ENCODE peak calls at places on chromosomes 16 and 17, in ten cellular contexts. Z is cardiac fibroblast, K is natural killer cell, V is pancreas, O is neural crest cell, Q is GM12865, E is lower lobe of right lung, X is A549, D is right atrium auricular region, P is mammary epithelial cell. F is an unnamed sample.

GRCh38 chr16:85137323-85138072 is 25.2 kb upstream of the CIBAR2 start:
- DNase-seq in Z (peak), K (no peak), V (peak), O (peak), Q (no peak), E (peak), X (no peak), D (peak), P (no peak), F (no peak)

GRCh38 chr16:68370921-68371651 is 60.3 kb downstream of the PRMT7 start:
- DNase-seq in Z (no peak), K (peak), V (peak), O (no peak), Q (no peak), E (peak), X (no peak), D (no peak), P (no peak), F (no peak)

GRCh38 chr17:72120878-72121163 is at the start of gene SOX9:
- DNase-seq in Z (peak), K (no peak), V (peak), O (peak), Q (peak), E (peak), X (peak), D (peak), P (peak), F (peak)

GRCh38 chr16:84497418-84497817 is 7.0 kb downstream of the MEAK7 start:
- DNase-seq in Z (no peak), K (no peak), V (no peak), O (no peak), Q (no peak), E (no peak), X (no peak), D (no peak), P (no peak), F (no peak)

GRCh38 chr17:68437979-68438877 is 19.1 kb downstream of the WIPI1 start:
- DNase-seq in Z (peak), K (peak), V (no peak), O (no peak), Q (peak), E (peak), X (no peak), D (no peak), P (no peak), F (peak)

GRCh38 chr17:34650361-34650760 is 71.0 kb downstream of the TMEM132E start:
- DNase-seq in Z (no peak), K (no peak), V (no peak), O (no peak), Q (no peak), E (no peak), X (no peak), D (no peak), P (no peak), F (no peak)

GRCh38 chr17:2025220-2025621 is at the start of gene RTN4RL1:
- DNase-seq in Z (peak), K (no peak), V (no peak), O (no peak), Q (peak), E (peak), X (peak), D (peak), P (peak), F (peak)

GRCh38 chr17:27513849-27514248 is 57.6 kb downstream of the KSR1 start:
- DNase-seq in Z (no peak), K (no peak), V (no peak), O (no peak), Q (no peak), E (no peak), X (no peak), D (no peak), P (no peak), F (no peak)

GRCh38 chr17:14840616-14841231 is 424.4 kb downstream of the PMP22 start:
- DNase-seq in Z (peak), K (no peak), V (no peak), O (no peak), Q (no peak), E (no peak), X (no peak), D (no peak), P (no peak), F (no peak)

GRCh38 chr17:36722121-36722902 is 120.9 kb downstream of the MRM1 start:
- DNase-seq in Z (peak), K (peak), V (no peak), O (peak), Q (peak), E (peak), X (no peak), D (no peak), P (no peak), F (peak)

GRCh38 chr17:79217473-79218135 is 143.0 kb downstream of the ENGASE start:
- DNase-seq in Z (no peak), K (no peak), V (no peak), O (no peak), Q (no peak), E (no peak), X (no peak), D (no peak), P (no peak), F (no peak)

GRCh38 chr16:25493136-25493811 is 198.5 kb upstream of the HS3ST4 start:
- DNase-seq in Z (no peak), K (no peak), V (no peak), O (no peak), Q (no peak), E (no peak), X (no peak), D (no peak), P (peak), F (no peak)

GRCh38 chr17:1755252-1755992 is 6.4 kb upstream of the SERPINF1 start:
- DNase-seq in Z (no peak), K (no peak), V (peak), O (no peak), Q (no peak), E (no peak), X (no peak), D (no peak), P (no peak), F (no peak)

GRCh38 chr17:58365980-58366595 is 14.1 kb upstream of the SUPT4H1 start:
- DNase-seq in Z (no peak), K (no peak), V (no peak), O (no peak), Q (no peak), E (no peak), X (no peak), D (no peak), P (no peak), F (no peak)

GRCh38 chr17:29825604-29826003 is 104.4 kb downstream of the SSH2 start:
- DNase-seq in Z (no peak), K (no peak), V (no peak), O (no peak), Q (no peak), E (no peak), X (no peak), D (no peak), P (no peak), F (no peak)

GRCh38 chr16:19008245-19008644 is 24.5 kb downstream of the TMC7 start:
- DNase-seq in Z (peak), K (no peak), V (no peak), O (no peak), Q (peak), E (no peak), X (no peak), D (no peak), P (peak), F (no peak)

GRCh38 chr16:20611350-20611902 is 35.3 kb upstream of the ACSM2B start:
- DNase-seq in Z (no peak), K (no peak), V (peak), O (no peak), Q (no peak), E (peak), X (no peak), D (no peak), P (no peak), F (no peak)

GRCh38 chr17:2101448-2102257 is 46.8 kb downstream of the HIC1 start:
- DNase-seq in Z (no peak), K (peak), V (peak), O (no peak), Q (no peak), E (peak), X (no peak), D (no peak), P (peak), F (no peak)

GRCh38 chr17:51560398-51560797 is 300.1 kb downstream of the UTP18 start:
- DNase-seq in Z (no peak), K (no peak), V (no peak), O (no peak), Q (no peak), E (no peak), X (no peak), D (no peak), P (no peak), F (no peak)

GRCh38 chr16:1825864-1826690 is 548 bp downstream of the HAGH start:
- DNase-seq in Z (peak), K (no peak), V (peak), O (peak), Q (peak), E (peak), X (peak), D (no peak), P (peak), F (peak)

GRCh38 chr17:52147431-52147830 is 11.1 kb downstream of the CA10 start:
- DNase-seq in Z (no peak), K (no peak), V (no peak), O (no peak), Q (peak), E (no peak), X (no peak), D (no peak), P (peak), F (no peak)

GRCh38 chr17:147796-148740 is 10.7 kb downstream of the SCGB1C2 start:
- DNase-seq in Z (no peak), K (peak), V (peak), O (no peak), Q (no peak), E (peak), X (no peak), D (peak), P (no peak), F (no peak)

GRCh38 chr17:77882040-77882439 is 76.5 kb upstream of the TNRC6C start:
- DNase-seq in Z (no peak), K (peak), V (no peak), O (no peak), Q (no peak), E (peak), X (no peak), D (no peak), P (no peak), F (no peak)

GRCh38 chr16:66386629-66387622 is 20.4 kb downstream of the CDH5 start:
- DNase-seq in Z (no peak), K (no peak), V (no peak), O (no peak), Q (no peak), E (no peak), X (no peak), D (no peak), P (no peak), F (no peak)

GRCh38 chr16:58114827-58115825 is 14.1 kb downstream of the CFAP20 start:
- DNase-seq in Z (peak), K (no peak), V (no peak), O (no peak), Q (no peak), E (no peak), X (no peak), D (no peak), P (no peak), F (no peak)

GRCh38 chr16:75351183-75351582 is 82.1 kb downstream of the CFDP1 start:
- DNase-seq in Z (peak), K (no peak), V (no peak), O (no peak), Q (no peak), E (no peak), X (peak), D (no peak), P (peak), F (no peak)

GRCh38 chr16:87540072-87540976 is 47.5 kb upstream of the ZCCHC14 start:
- DNase-seq in Z (no peak), K (no peak), V (no peak), O (no peak), Q (no peak), E (no peak), X (no peak), D (no peak), P (no peak), F (no peak)

GRCh38 chr16:7744546-7745294 is 412.1 kb downstream of the RBFOX1 start:
- DNase-seq in Z (no peak), K (no peak), V (no peak), O (no peak), Q (no peak), E (no peak), X (no peak), D (no peak), P (no peak), F (no peak)

GRCh38 chr16:56068314-56068713 is 123.0 kb upstream of the GNAO1 start:
- DNase-seq in Z (no peak), K (no peak), V (no peak), O (no peak), Q (no peak), E (no peak), X (no peak), D (no peak), P (no peak), F (no peak)

GRCh38 chr17:81431545-81432482 is 36.6 kb downstream of the BAHCC1 start:
- DNase-seq in Z (no peak), K (no peak), V (no peak), O (no peak), Q (no peak), E (no peak), X (no peak), D (no peak), P (no peak), F (no peak)
- TF ChIP-seq CTCF in Z (no peak), K (no peak), V (no peak), O (no peak), Q (no peak), E (no peak), X (no peak), D (no peak), P (no peak), F (no peak)

GRCh38 chr16:23072769-23073549 is 76.3 kb downstream of the USP31 start:
- DNase-seq in Z (no peak), K (no peak), V (no peak), O (no peak), Q (no peak), E (no peak), X (peak), D (no peak), P (peak), F (no peak)
- TF ChIP-seq CTCF in Z (no peak), K (no peak), V (no peak), O (no peak), Q (no peak), E (no peak), X (peak), D (no peak), P (peak), F (no peak)

GRCh38 chr17:8803531-8804416 is 4.6 kb upstream of the MFSD6L start:
- DNase-seq in Z (no peak), K (no peak), V (no peak), O (no peak), Q (peak), E (no peak), X (no peak), D (no peak), P (no peak), F (no peak)
- TF ChIP-seq CTCF in Z (no peak), K (no peak), V (no peak), O (no peak), Q (no peak), E (no peak), X (no peak), D (no peak), P (no peak), F (no peak)

GRCh38 chr17:33642002-33642401 is 348.9 kb upstream of the ASIC2 start:
- DNase-seq in Z (no peak), K (no peak), V (no peak), O (no peak), Q (peak), E (no peak), X (no peak), D (no peak), P (no peak), F (no peak)
- TF ChIP-seq CTCF in Z (no peak), K (no peak), V (no peak), O (no peak), Q (no peak), E (no peak), X (no peak), D (no peak), P (peak), F (no peak)

GRCh38 chr17:47742319-47743181 is 9.5 kb downstream of the TBX21 start:
- DNase-seq in Z (peak), K (no peak), V (no peak), O (peak), Q (peak), E (no peak), X (no peak), D (peak), P (no peak), F (peak)
- TF ChIP-seq CTCF in Z (peak), K (peak), V (no peak), O (peak), Q (peak), E (peak), X (peak), D (no peak), P (no peak), F (peak)

GRCh38 chr16:50822671-50823070 is 80.8 kb downstream of the CYLD start:
- DNase-seq in Z (no peak), K (no peak), V (no peak), O (no peak), Q (no peak), E (no peak), X (no peak), D (no peak), P (no peak), F (no peak)

GRCh38 chr16:50820225-50820624 is 78.3 kb downstream of the CYLD start:
- DNase-seq in Z (no peak), K (no peak), V (no peak), O (no peak), Q (no peak), E (no peak), X (no peak), D (no peak), P (no peak), F (no peak)

GRCh38 chr16:50818380-50818779 is 76.5 kb downstream of the CYLD start:
- DNase-seq in Z (no peak), K (no peak), V (no peak), O (no peak), Q (no peak), E (no peak), X (no peak), D (no peak), P (no peak), F (no peak)

GRCh38 chr16:50819706-50820105 is 77.8 kb downstream of the CYLD start:
- DNase-seq in Z (no peak), K (no peak), V (no peak), O (no peak), Q (no peak), E (no peak), X (no peak), D (no peak), P (no peak), F (no peak)

GRCh38 chr16:50821586-50821985 is 79.7 kb downstream of the CYLD start:
- DNase-seq in Z (no peak), K (no peak), V (no peak), O (no peak), Q (no peak), E (no peak), X (no peak), D (no peak), P (no peak), F (no peak)
- TF ChIP-seq CTCF in Z (no peak), K (no peak), V (no peak), O (no peak), Q (no peak), E (no peak), X (no peak), D (no peak), P (peak), F (no peak)

DNA sequence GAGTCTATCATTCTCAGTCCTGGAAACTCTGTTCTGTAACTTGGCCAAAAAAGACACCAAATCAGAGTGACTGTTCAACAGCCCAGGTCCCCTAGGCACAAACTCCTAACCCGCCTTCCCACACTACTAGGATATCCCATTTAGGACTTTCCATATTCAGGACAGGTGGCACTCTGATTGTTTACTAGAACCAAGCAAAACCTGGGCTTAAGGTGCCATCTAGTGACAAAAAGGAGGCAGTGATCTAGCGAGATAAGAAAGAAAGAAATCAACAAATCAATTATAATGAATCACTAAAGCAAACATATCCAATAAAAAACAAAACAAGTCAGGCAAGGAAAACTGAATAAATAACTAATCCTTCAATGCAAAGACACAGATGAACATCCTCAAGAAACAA is 203.9 kb downstream of the CEP112 start:
- DNase-seq in Z (peak), K (no peak), V (no peak), O (no peak), Q (peak), E (no peak), X (peak), D (no peak), P (peak), F (no peak)
- TF ChIP-seq CTCF in Z (peak), K (no peak), V (no peak), O (peak), Q (peak), E (peak), X (peak), D (no peak), P (peak), F (peak)

DNA sequence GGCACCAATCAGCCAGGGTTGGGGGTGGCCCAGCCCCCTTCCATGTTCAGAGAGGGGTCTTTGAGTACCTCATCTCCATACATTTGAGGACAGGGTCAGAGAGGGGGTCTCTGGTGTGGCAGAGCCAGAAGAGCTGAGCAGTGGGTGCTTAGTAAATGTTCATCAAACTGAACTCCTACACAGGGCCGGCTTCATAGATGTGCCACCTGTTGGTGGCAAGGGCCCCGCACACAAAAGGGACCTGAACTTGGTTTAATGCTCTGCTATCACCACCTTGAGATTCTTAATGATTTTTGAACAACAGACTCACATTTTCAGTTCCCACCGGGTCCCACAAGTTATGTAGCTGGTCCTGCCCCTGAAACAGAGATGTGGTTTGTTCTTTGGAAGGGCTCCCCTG is 9.0 kb upstream of the C1QL1 start:
- DNase-seq in Z (no peak), K (no peak), V (no peak), O (no peak), Q (no peak), E (no peak), X (no peak), D (no peak), P (no peak), F (no peak)
- TF ChIP-seq CTCF in Z (no peak), K (no peak), V (no peak), O (no peak), Q (no peak), E (no peak), X (peak), D (no peak), P (no peak), F (no peak)

GRCh38 chr17:40443196-40443987 is at the start of gene IGFBP4:
- DNase-seq in Z (peak), K (peak), V (peak), O (peak), Q (peak), E (peak), X (peak), D (peak), P (peak), F (peak)
- TF ChIP-seq CTCF in Z (no peak), K (peak), V (no peak), O (peak), Q (peak), E (peak), X (peak), D (peak), P (peak), F (peak)

F was measured in GM10248.